ENCODE peak calls at places on chromosomes 6 and 20, in ten cellular contexts. One of them, this sample, is unnamed.

GRCh38 chr20:62043131-62043914 is 22.4 kb downstream of the TAF4 start:
- DNase-seq in psoas muscle: no peak
- DNase-seq in GM03348: no peak
- DNase-seq in activated CD8-positive, alpha-beta memory T cell treated with anti-CD3 and anti-CD28 coated beads for 48 hours: no peak
- DNase-seq in lower leg skin: no peak
- DNase-seq in astrocyte of the cerebellum: no peak
- DNase-seq in head of caudate nucleus: no peak
- DNase-seq in HFFc6: no peak
- DNase-seq in T-helper 2 cell: no peak
- DNase-seq in NCI-H1092: no peak
- DNase-seq in this sample: no peak

GRCh38 chr6:143961868-143962643 is 46.0 kb downstream of the PLAGL1 start:
- DNase-seq in psoas muscle: no peak
- DNase-seq in GM03348: no peak
- DNase-seq in activated CD8-positive, alpha-beta memory T cell treated with anti-CD3 and anti-CD28 coated beads for 48 hours: no peak
- DNase-seq in lower leg skin: no peak
- DNase-seq in astrocyte of the cerebellum: no peak
- DNase-seq in head of caudate nucleus: no peak
- DNase-seq in HFFc6: no peak
- DNase-seq in T-helper 2 cell: no peak
- DNase-seq in NCI-H1092: no peak
- DNase-seq in this sample: no peak

GRCh38 chr6:156662025-156662445 is 115.1 kb upstream of the ARID1B start:
- DNase-seq in psoas muscle: peak
- DNase-seq in GM03348: peak
- DNase-seq in activated CD8-positive, alpha-beta memory T cell treated with anti-CD3 and anti-CD28 coated beads for 48 hours: no peak
- DNase-seq in lower leg skin: no peak
- DNase-seq in astrocyte of the cerebellum: no peak
- DNase-seq in head of caudate nucleus: peak
- DNase-seq in HFFc6: no peak
- DNase-seq in T-helper 2 cell: no peak
- DNase-seq in NCI-H1092: no peak
- DNase-seq in this sample: no peak

GRCh38 chr6:87277123-87277522 is 45.3 kb upstream of the SMIM8 start:
- DNase-seq in psoas muscle: no peak
- DNase-seq in GM03348: no peak
- DNase-seq in activated CD8-positive, alpha-beta memory T cell treated with anti-CD3 and anti-CD28 coated beads for 48 hours: no peak
- DNase-seq in lower leg skin: no peak
- DNase-seq in astrocyte of the cerebellum: no peak
- DNase-seq in head of caudate nucleus: no peak
- DNase-seq in HFFc6: peak
- DNase-seq in T-helper 2 cell: no peak
- DNase-seq in NCI-H1092: no peak
- DNase-seq in this sample: no peak

GRCh38 chr6:44851176-44851575 is 463.7 kb downstream of the CDC5L start:
- DNase-seq in psoas muscle: no peak
- DNase-seq in GM03348: peak
- DNase-seq in activated CD8-positive, alpha-beta memory T cell treated with anti-CD3 and anti-CD28 coated beads for 48 hours: no peak
- DNase-seq in lower leg skin: no peak
- DNase-seq in astrocyte of the cerebellum: no peak
- DNase-seq in head of caudate nucleus: no peak
- DNase-seq in HFFc6: no peak
- DNase-seq in T-helper 2 cell: no peak
- DNase-seq in NCI-H1092: no peak
- DNase-seq in this sample: no peak

GRCh38 chr6:166470863-166471410 is 88.2 kb upstream of the MPC1 start:
- DNase-seq in psoas muscle: no peak
- DNase-seq in GM03348: no peak
- DNase-seq in activated CD8-positive, alpha-beta memory T cell treated with anti-CD3 and anti-CD28 coated beads for 48 hours: no peak
- DNase-seq in lower leg skin: no peak
- DNase-seq in astrocyte of the cerebellum: no peak
- DNase-seq in head of caudate nucleus: no peak
- DNase-seq in HFFc6: no peak
- DNase-seq in T-helper 2 cell: no peak
- DNase-seq in NCI-H1092: no peak
- DNase-seq in this sample: no peak

GRCh38 chr6:30530013-30530412 is 26.3 kb downstream of the GNL1 start:
- DNase-seq in psoas muscle: no peak
- DNase-seq in GM03348: no peak
- DNase-seq in activated CD8-positive, alpha-beta memory T cell treated with anti-CD3 and anti-CD28 coated beads for 48 hours: no peak
- DNase-seq in lower leg skin: no peak
- DNase-seq in astrocyte of the cerebellum: no peak
- DNase-seq in head of caudate nucleus: no peak
- DNase-seq in HFFc6: no peak
- DNase-seq in T-helper 2 cell: no peak
- DNase-seq in NCI-H1092: no peak
- DNase-seq in this sample: no peak

GRCh38 chr6:157317129-157317814 is 6.0 kb downstream of the TMEM242 start:
- DNase-seq in psoas muscle: peak
- DNase-seq in GM03348: peak
- DNase-seq in activated CD8-positive, alpha-beta memory T cell treated with anti-CD3 and anti-CD28 coated beads for 48 hours: no peak
- DNase-seq in lower leg skin: peak
- DNase-seq in astrocyte of the cerebellum: peak
- DNase-seq in head of caudate nucleus: peak
- DNase-seq in HFFc6: peak
- DNase-seq in T-helper 2 cell: no peak
- DNase-seq in NCI-H1092: no peak
- DNase-seq in this sample: no peak

GRCh38 chr6:10595731-10596664 is 74.8 kb downstream of the GCNT2 start:
- DNase-seq in psoas muscle: no peak
- DNase-seq in GM03348: no peak
- DNase-seq in activated CD8-positive, alpha-beta memory T cell treated with anti-CD3 and anti-CD28 coated beads for 48 hours: no peak
- DNase-seq in lower leg skin: peak
- DNase-seq in astrocyte of the cerebellum: no peak
- DNase-seq in head of caudate nucleus: no peak
- DNase-seq in HFFc6: peak
- DNase-seq in T-helper 2 cell: no peak
- DNase-seq in NCI-H1092: no peak
- DNase-seq in this sample: no peak

GRCh38 chr6:71012871-71013456 is 56.1 kb upstream of the B3GAT2 start:
- DNase-seq in psoas muscle: no peak
- DNase-seq in GM03348: peak
- DNase-seq in activated CD8-positive, alpha-beta memory T cell treated with anti-CD3 and anti-CD28 coated beads for 48 hours: no peak
- DNase-seq in lower leg skin: no peak
- DNase-seq in astrocyte of the cerebellum: peak
- DNase-seq in head of caudate nucleus: peak
- DNase-seq in HFFc6: peak
- DNase-seq in T-helper 2 cell: peak
- DNase-seq in NCI-H1092: peak
- DNase-seq in this sample: peak

GRCh38 chr6:7138921-7139358 is 31.2 kb downstream of the RREB1 start:
- DNase-seq in psoas muscle: no peak
- DNase-seq in GM03348: no peak
- DNase-seq in activated CD8-positive, alpha-beta memory T cell treated with anti-CD3 and anti-CD28 coated beads for 48 hours: no peak
- DNase-seq in lower leg skin: no peak
- DNase-seq in astrocyte of the cerebellum: no peak
- DNase-seq in head of caudate nucleus: no peak
- DNase-seq in HFFc6: no peak
- DNase-seq in T-helper 2 cell: peak
- DNase-seq in NCI-H1092: peak
- DNase-seq in this sample: peak

GRCh38 chr6:13360671-13361540 is 32.6 kb upstream of the TBC1D7 start:
- DNase-seq in psoas muscle: no peak
- DNase-seq in GM03348: no peak
- DNase-seq in activated CD8-positive, alpha-beta memory T cell treated with anti-CD3 and anti-CD28 coated beads for 48 hours: no peak
- DNase-seq in lower leg skin: no peak
- DNase-seq in astrocyte of the cerebellum: no peak
- DNase-seq in head of caudate nucleus: no peak
- DNase-seq in HFFc6: no peak
- DNase-seq in T-helper 2 cell: no peak
- DNase-seq in NCI-H1092: no peak
- DNase-seq in this sample: no peak

GRCh38 chr6:14544689-14545088 is 427.1 kb downstream of the CD83 start:
- DNase-seq in psoas muscle: no peak
- DNase-seq in GM03348: no peak
- DNase-seq in activated CD8-positive, alpha-beta memory T cell treated with anti-CD3 and anti-CD28 coated beads for 48 hours: no peak
- DNase-seq in lower leg skin: no peak
- DNase-seq in astrocyte of the cerebellum: no peak
- DNase-seq in head of caudate nucleus: no peak
- DNase-seq in HFFc6: no peak
- DNase-seq in T-helper 2 cell: no peak
- DNase-seq in NCI-H1092: no peak
- DNase-seq in this sample: peak

GRCh38 chr6:33684428-33684896 is 27.0 kb downstream of the UQCC2 start:
- DNase-seq in psoas muscle: no peak
- DNase-seq in GM03348: no peak
- DNase-seq in activated CD8-positive, alpha-beta memory T cell treated with anti-CD3 and anti-CD28 coated beads for 48 hours: no peak
- DNase-seq in lower leg skin: no peak
- DNase-seq in astrocyte of the cerebellum: no peak
- DNase-seq in head of caudate nucleus: no peak
- DNase-seq in HFFc6: no peak
- DNase-seq in T-helper 2 cell: no peak
- DNase-seq in NCI-H1092: no peak
- DNase-seq in this sample: no peak

GRCh38 chr6:101226677-101227135 is 166.8 kb upstream of the GRIK2 start:
- DNase-seq in psoas muscle: no peak
- DNase-seq in GM03348: no peak
- DNase-seq in activated CD8-positive, alpha-beta memory T cell treated with anti-CD3 and anti-CD28 coated beads for 48 hours: no peak
- DNase-seq in lower leg skin: no peak
- DNase-seq in astrocyte of the cerebellum: no peak
- DNase-seq in head of caudate nucleus: peak
- DNase-seq in HFFc6: peak
- DNase-seq in T-helper 2 cell: no peak
- DNase-seq in NCI-H1092: no peak
- DNase-seq in this sample: no peak

GRCh38 chr6:90413867-90414266 is 117.2 kb upstream of the BACH2 start:
- DNase-seq in psoas muscle: no peak
- DNase-seq in GM03348: no peak
- DNase-seq in activated CD8-positive, alpha-beta memory T cell treated with anti-CD3 and anti-CD28 coated beads for 48 hours: no peak
- DNase-seq in lower leg skin: no peak
- DNase-seq in astrocyte of the cerebellum: no peak
- DNase-seq in head of caudate nucleus: peak
- DNase-seq in HFFc6: no peak
- DNase-seq in T-helper 2 cell: peak
- DNase-seq in NCI-H1092: peak
- DNase-seq in this sample: no peak

GRCh38 chr6:11120273-11121005 is 8.9 kb upstream of the ERVFRD-1 start:
- DNase-seq in psoas muscle: no peak
- DNase-seq in GM03348: no peak
- DNase-seq in activated CD8-positive, alpha-beta memory T cell treated with anti-CD3 and anti-CD28 coated beads for 48 hours: no peak
- DNase-seq in lower leg skin: no peak
- DNase-seq in astrocyte of the cerebellum: no peak
- DNase-seq in head of caudate nucleus: no peak
- DNase-seq in HFFc6: no peak
- DNase-seq in T-helper 2 cell: no peak
- DNase-seq in NCI-H1092: no peak
- DNase-seq in this sample: no peak

GRCh38 chr6:129502261-129502660 is 207.7 kb downstream of the ARHGAP18 start:
- DNase-seq in psoas muscle: no peak
- DNase-seq in GM03348: no peak
- DNase-seq in activated CD8-positive, alpha-beta memory T cell treated with anti-CD3 and anti-CD28 coated beads for 48 hours: no peak
- DNase-seq in lower leg skin: no peak
- DNase-seq in astrocyte of the cerebellum: no peak
- DNase-seq in head of caudate nucleus: no peak
- DNase-seq in HFFc6: no peak
- DNase-seq in T-helper 2 cell: no peak
- DNase-seq in NCI-H1092: no peak
- DNase-seq in this sample: no peak

GRCh38 chr6:33117826-33118277 is 42.1 kb downstream of the HLA-DPB1 start:
- DNase-seq in psoas muscle: no peak
- DNase-seq in GM03348: no peak
- DNase-seq in activated CD8-positive, alpha-beta memory T cell treated with anti-CD3 and anti-CD28 coated beads for 48 hours: no peak
- DNase-seq in lower leg skin: peak
- DNase-seq in astrocyte of the cerebellum: no peak
- DNase-seq in head of caudate nucleus: no peak
- DNase-seq in HFFc6: no peak
- DNase-seq in T-helper 2 cell: no peak
- DNase-seq in NCI-H1092: no peak
- DNase-seq in this sample: no peak

GRCh38 chr20:38915355-38915754 is 10.9 kb upstream of the FAM83D start:
- DNase-seq in psoas muscle: no peak
- DNase-seq in GM03348: no peak
- DNase-seq in activated CD8-positive, alpha-beta memory T cell treated with anti-CD3 and anti-CD28 coated beads for 48 hours: no peak
- DNase-seq in lower leg skin: no peak
- DNase-seq in astrocyte of the cerebellum: no peak
- DNase-seq in head of caudate nucleus: no peak
- DNase-seq in HFFc6: no peak
- DNase-seq in T-helper 2 cell: no peak
- DNase-seq in NCI-H1092: no peak
- DNase-seq in this sample: no peak

GRCh38 chr6:105746130-105746505 is 340.0 kb upstream of the PRDM1 start:
- DNase-seq in psoas muscle: no peak
- DNase-seq in GM03348: no peak
- DNase-seq in activated CD8-positive, alpha-beta memory T cell treated with anti-CD3 and anti-CD28 coated beads for 48 hours: no peak
- DNase-seq in lower leg skin: no peak
- DNase-seq in astrocyte of the cerebellum: no peak
- DNase-seq in head of caudate nucleus: no peak
- DNase-seq in HFFc6: no peak
- DNase-seq in T-helper 2 cell: no peak
- DNase-seq in NCI-H1092: no peak
- DNase-seq in this sample: no peak

GRCh38 chr6:84028350-84028749 is 5.2 kb upstream of the MRAP2 start:
- DNase-seq in psoas muscle: no peak
- DNase-seq in GM03348: no peak
- DNase-seq in activated CD8-positive, alpha-beta memory T cell treated with anti-CD3 and anti-CD28 coated beads for 48 hours: no peak
- DNase-seq in lower leg skin: no peak
- DNase-seq in astrocyte of the cerebellum: no peak
- DNase-seq in head of caudate nucleus: no peak
- DNase-seq in HFFc6: no peak
- DNase-seq in T-helper 2 cell: no peak
- DNase-seq in NCI-H1092: no peak
- DNase-seq in this sample: no peak

GRCh38 chr6:7145269-7146078 is 37.7 kb downstream of the RREB1 start:
- DNase-seq in psoas muscle: no peak
- DNase-seq in GM03348: no peak
- DNase-seq in activated CD8-positive, alpha-beta memory T cell treated with anti-CD3 and anti-CD28 coated beads for 48 hours: no peak
- DNase-seq in lower leg skin: no peak
- DNase-seq in astrocyte of the cerebellum: no peak
- DNase-seq in head of caudate nucleus: no peak
- DNase-seq in HFFc6: no peak
- DNase-seq in T-helper 2 cell: no peak
- DNase-seq in NCI-H1092: no peak
- DNase-seq in this sample: no peak

GRCh38 chr6:167766986-167767714 is 59.6 kb upstream of the AFDN start:
- DNase-seq in psoas muscle: peak
- DNase-seq in GM03348: no peak
- DNase-seq in activated CD8-positive, alpha-beta memory T cell treated with anti-CD3 and anti-CD28 coated beads for 48 hours: no peak
- DNase-seq in lower leg skin: no peak
- DNase-seq in astrocyte of the cerebellum: no peak
- DNase-seq in head of caudate nucleus: no peak
- DNase-seq in HFFc6: no peak
- DNase-seq in T-helper 2 cell: no peak
- DNase-seq in NCI-H1092: peak
- DNase-seq in this sample: peak

GRCh38 chr6:111985202-111985731 is 68.6 kb upstream of the CCN6 start:
- DNase-seq in psoas muscle: no peak
- DNase-seq in GM03348: peak
- DNase-seq in activated CD8-positive, alpha-beta memory T cell treated with anti-CD3 and anti-CD28 coated beads for 48 hours: no peak
- DNase-seq in lower leg skin: no peak
- DNase-seq in astrocyte of the cerebellum: peak
- DNase-seq in head of caudate nucleus: no peak
- DNase-seq in HFFc6: peak
- DNase-seq in T-helper 2 cell: peak
- DNase-seq in NCI-H1092: no peak
- DNase-seq in this sample: no peak

GRCh38 chr6:14037402-14038277 is 79.9 kb upstream of the CD83 start:
- DNase-seq in psoas muscle: no peak
- DNase-seq in GM03348: peak
- DNase-seq in activated CD8-positive, alpha-beta memory T cell treated with anti-CD3 and anti-CD28 coated beads for 48 hours: no peak
- DNase-seq in lower leg skin: no peak
- DNase-seq in astrocyte of the cerebellum: peak
- DNase-seq in head of caudate nucleus: no peak
- DNase-seq in HFFc6: peak
- DNase-seq in T-helper 2 cell: peak
- DNase-seq in NCI-H1092: no peak
- DNase-seq in this sample: no peak

GRCh38 chr6:85865665-85866372 is 223.1 kb upstream of the SYNCRIP start:
- DNase-seq in psoas muscle: no peak
- DNase-seq in GM03348: peak
- DNase-seq in activated CD8-positive, alpha-beta memory T cell treated with anti-CD3 and anti-CD28 coated beads for 48 hours: no peak
- DNase-seq in lower leg skin: no peak
- DNase-seq in astrocyte of the cerebellum: peak
- DNase-seq in head of caudate nucleus: no peak
- DNase-seq in HFFc6: peak
- DNase-seq in T-helper 2 cell: peak
- DNase-seq in NCI-H1092: no peak
- DNase-seq in this sample: no peak

GRCh38 chr6:41689171-41690008 is 46.0 kb downstream of the TFEB start:
- DNase-seq in psoas muscle: no peak
- DNase-seq in GM03348: peak
- DNase-seq in activated CD8-positive, alpha-beta memory T cell treated with anti-CD3 and anti-CD28 coated beads for 48 hours: no peak
- DNase-seq in lower leg skin: no peak
- DNase-seq in astrocyte of the cerebellum: no peak
- DNase-seq in head of caudate nucleus: peak
- DNase-seq in HFFc6: peak
- DNase-seq in T-helper 2 cell: no peak
- DNase-seq in NCI-H1092: no peak
- DNase-seq in this sample: no peak